ENCODE peak calls at places on chromosomes 11 and 22, in four cellular contexts. One of them, this sample, is unnamed.
A peak's percentile ranks its signal among the peaks of the same experiment; 100 is the strongest.

GRCh38 chr22:31695423-31695822 is 33.4 kb upstream of the PISD start:
- DNase-seq in right lobe of liver: no peak
- DNase-seq in heart left ventricle: no peak
- DNase-seq in suprapubic skin: no peak
- DNase-seq in this sample: no peak

GRCh38 chr11:94895451-94895850 is 77.9 kb downstream of the CWC15 start:
- DNase-seq in right lobe of liver: no peak
- DNase-seq in heart left ventricle: no peak
- DNase-seq in suprapubic skin: no peak
- DNase-seq in this sample: no peak

GRCh38 chr11:95919514-95919913 is 4.4 kb downstream of the MTMR2 start:
- DNase-seq in right lobe of liver: no peak
- DNase-seq in heart left ventricle: no peak
- DNase-seq in suprapubic skin: no peak
- DNase-seq in this sample: no peak

GRCh38 chr11:70067591-70068341 is 10.4 kb upstream of the ANO1 start:
- DNase-seq in right lobe of liver: no peak
- DNase-seq in heart left ventricle: no peak
- DNase-seq in suprapubic skin: peak; percentile 71
- DNase-seq in this sample: peak; percentile 74

GRCh38 chr11:102157219-102157618 is 47.0 kb downstream of the YAP1 start:
- DNase-seq in right lobe of liver: peak; percentile 38
- DNase-seq in heart left ventricle: peak; percentile 64
- DNase-seq in suprapubic skin: no peak
- DNase-seq in this sample: no peak

GRCh38 chr11:70713988-70714665 is 315.8 kb downstream of the CTTN start:
- DNase-seq in right lobe of liver: no peak
- DNase-seq in heart left ventricle: no peak
- DNase-seq in suprapubic skin: no peak
- DNase-seq in this sample: no peak

GRCh38 chr11:71500601-71501021 is 26.5 kb upstream of the KRTAP5-7 start:
- DNase-seq in right lobe of liver: peak; percentile 90
- DNase-seq in heart left ventricle: peak; percentile 50
- DNase-seq in suprapubic skin: no peak
- DNase-seq in this sample: no peak

GRCh38 chr11:12842933-12843636 is 166.0 kb upstream of the RASSF10 start:
- DNase-seq in right lobe of liver: no peak
- DNase-seq in heart left ventricle: no peak
- DNase-seq in suprapubic skin: no peak
- DNase-seq in this sample: no peak

GRCh38 chr11:19441752-19442553 is 201.2 kb upstream of the E2F8 start:
- DNase-seq in right lobe of liver: peak; percentile 61
- DNase-seq in heart left ventricle: peak; percentile 19
- DNase-seq in suprapubic skin: no peak
- DNase-seq in this sample: no peak

GRCh38 chr11:72789493-72790131 is 4.2 kb downstream of the STARD10 start:
- DNase-seq in right lobe of liver: peak; percentile 45
- DNase-seq in heart left ventricle: peak; percentile 59
- DNase-seq in suprapubic skin: no peak
- DNase-seq in this sample: no peak

GRCh38 chr11:72782081-72782920 is 11.5 kb downstream of the STARD10 start:
- DNase-seq in right lobe of liver: no peak
- DNase-seq in heart left ventricle: no peak
- DNase-seq in suprapubic skin: no peak
- DNase-seq in this sample: no peak

GRCh38 chr11:30889116-30889765 is 303.1 kb upstream of the MPPED2 start:
- DNase-seq in right lobe of liver: no peak
- DNase-seq in heart left ventricle: no peak
- DNase-seq in suprapubic skin: no peak
- DNase-seq in this sample: no peak

GRCh38 chr11:21429401-21429800 is 760.0 kb downstream of the NELL1 start:
- DNase-seq in right lobe of liver: no peak
- DNase-seq in heart left ventricle: no peak
- DNase-seq in suprapubic skin: no peak
- DNase-seq in this sample: no peak

GRCh38 chr11:7160814-7161489 is 72.2 kb downstream of the RBMXL2 start:
- DNase-seq in right lobe of liver: no peak
- DNase-seq in heart left ventricle: no peak
- DNase-seq in suprapubic skin: no peak
- DNase-seq in this sample: no peak

GRCh38 chr22:27224485-27225364 is 567.3 kb downstream of the MIAT start:
- DNase-seq in right lobe of liver: no peak
- DNase-seq in heart left ventricle: peak; percentile 36
- DNase-seq in suprapubic skin: no peak
- DNase-seq in this sample: no peak

GRCh38 chr11:16946477-16947282 is 67.5 kb downstream of the PLEKHA7 start:
- DNase-seq in right lobe of liver: no peak
- DNase-seq in heart left ventricle: no peak
- DNase-seq in suprapubic skin: no peak
- DNase-seq in this sample: no peak

GRCh38 chr22:24208012-24208749 is 26.9 kb downstream of the SUSD2 start:
- DNase-seq in right lobe of liver: no peak
- DNase-seq in heart left ventricle: peak; percentile 68
- DNase-seq in suprapubic skin: no peak
- DNase-seq in this sample: no peak

GRCh38 chr11:71331631-71332030 is 79.3 kb upstream of the SHANK2 start:
- DNase-seq in right lobe of liver: no peak
- DNase-seq in heart left ventricle: no peak
- DNase-seq in suprapubic skin: peak; percentile 68
- DNase-seq in this sample: no peak

GRCh38 chr11:8839306-8839956 is 71.6 kb upstream of the AKIP1 start:
- DNase-seq in right lobe of liver: no peak
- DNase-seq in heart left ventricle: no peak
- DNase-seq in suprapubic skin: no peak
- DNase-seq in this sample: no peak

DNA sequence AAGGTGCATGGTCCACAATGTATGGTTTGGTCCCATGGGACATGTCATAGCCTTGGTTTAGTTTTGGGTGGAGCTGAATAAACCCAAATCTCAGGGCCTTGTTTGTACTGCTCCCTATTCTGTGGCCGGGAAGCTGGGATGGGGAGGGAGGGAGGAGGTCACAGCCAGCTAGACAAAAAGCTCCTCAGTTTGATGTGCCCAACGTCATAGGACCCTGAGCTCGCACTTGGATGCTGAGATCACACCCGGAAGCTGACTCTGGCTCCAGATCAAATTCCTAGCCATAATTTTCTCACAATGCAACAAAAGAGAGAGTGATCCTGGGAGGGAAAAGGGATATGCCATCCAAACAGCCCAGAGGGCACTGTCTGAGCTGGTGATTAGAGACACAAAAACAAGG is 1.5 kb downstream of the HSPB2 start:
- DNase-seq in right lobe of liver: no peak
- DNase-seq in heart left ventricle: peak; percentile 75
- DNase-seq in suprapubic skin: no peak
- DNase-seq in this sample: no peak
- TF ChIP-seq POLR2A in right lobe of liver: no peak
- TF ChIP-seq POLR2A in heart left ventricle: no peak
- TF ChIP-seq POLR2A in suprapubic skin: no peak
- TF ChIP-seq POLR2A in this sample: peak; percentile 8

DNA sequence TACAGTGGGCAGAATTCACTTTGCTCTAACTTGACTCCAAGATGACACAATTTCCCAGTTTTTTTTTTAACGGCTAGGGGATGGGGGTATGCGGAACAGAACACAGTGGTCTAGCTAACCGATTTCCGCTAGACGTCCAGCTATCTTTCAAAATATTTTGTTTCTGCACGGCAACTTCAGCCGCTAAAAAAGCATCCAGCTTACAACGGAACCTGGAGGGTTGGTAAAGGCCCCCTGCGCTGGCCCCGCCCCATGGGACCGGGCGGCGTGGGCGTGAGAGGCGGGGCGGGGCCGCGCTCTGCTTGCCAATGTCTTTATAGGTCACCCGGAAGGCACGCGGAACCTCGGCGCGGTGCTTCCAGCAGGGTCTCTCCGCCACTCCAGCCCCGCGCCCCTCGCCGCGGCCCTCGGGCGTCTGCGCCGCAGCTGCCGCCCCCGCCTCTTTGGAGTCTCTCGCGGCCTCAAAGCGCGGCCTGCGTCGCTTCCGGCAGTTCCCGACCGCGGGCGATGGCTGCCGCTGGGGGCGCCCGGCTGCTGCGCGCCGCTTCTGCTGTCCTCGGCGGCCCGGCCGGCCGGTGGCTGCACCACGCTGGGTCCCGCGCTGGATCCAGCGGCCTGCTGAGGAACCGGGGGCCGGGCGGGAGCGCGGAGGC is at the start of gene FDX1:
- DNase-seq in right lobe of liver: peak; percentile 89
- DNase-seq in heart left ventricle: peak; percentile 79
- DNase-seq in suprapubic skin: peak; percentile 88
- DNase-seq in this sample: peak; percentile 94
- H3K4me3 ChIP-seq in right lobe of liver: peak within 1 kb of the TSS; percentile 74
- H3K4me3 ChIP-seq in heart left ventricle: peak within 1 kb of the TSS; percentile 92
- H3K4me3 ChIP-seq in suprapubic skin: peak within 1 kb of the TSS; percentile 62
- H3K4me3 ChIP-seq in this sample: peak within 1 kb of the TSS; percentile 99

GRCh38 chr22:29833392-29833949 is 4.6 kb downstream of the ASCC2 start:
- DNase-seq in right lobe of liver: no peak
- DNase-seq in heart left ventricle: no peak
- DNase-seq in suprapubic skin: no peak
- DNase-seq in this sample: no peak
- H3K4me1 ChIP-seq in right lobe of liver: no peaks in the 10 kb centered on the region
- H3K4me1 ChIP-seq in heart left ventricle: peaks cover 3% of the 10 kb centered on the region
- H3K4me1 ChIP-seq in suprapubic skin: peaks cover 32% of the 10 kb centered on the region
- H3K4me1 ChIP-seq in this sample: peaks cover 15% of the 10 kb centered on the region

GRCh38 chr11:134275188-134275533 is 1.0 kb upstream of the GLB1L3 start:
- DNase-seq in right lobe of liver: no peak
- DNase-seq in heart left ventricle: no peak
- DNase-seq in suprapubic skin: no peak
- DNase-seq in this sample: no peak
- TF ChIP-seq POLR2A in right lobe of liver: no peak
- TF ChIP-seq POLR2A in heart left ventricle: no peak
- TF ChIP-seq POLR2A in suprapubic skin: no peak
- TF ChIP-seq POLR2A in this sample: no peak

DNA sequence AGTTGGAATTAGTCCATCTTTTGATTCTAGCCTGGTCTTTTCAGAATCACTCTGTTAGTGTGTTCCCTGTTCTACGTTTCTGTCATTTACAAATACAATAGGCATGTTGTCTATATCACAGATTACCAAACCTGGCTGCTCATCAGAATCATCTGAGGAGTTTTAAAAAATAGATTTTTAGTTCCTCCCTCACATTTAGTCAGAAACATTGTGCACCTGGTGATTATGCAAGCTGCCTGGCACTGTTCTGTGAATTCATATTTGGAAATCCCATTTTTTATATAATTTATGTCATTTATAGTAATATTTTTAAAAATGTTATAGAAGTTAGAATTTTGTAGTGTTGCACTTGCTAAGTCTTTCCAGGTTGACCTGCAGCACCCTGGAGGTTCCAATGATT is 107.3 kb downstream of the PDE3B start:
- DNase-seq in right lobe of liver: no peak
- DNase-seq in heart left ventricle: no peak
- DNase-seq in suprapubic skin: no peak
- DNase-seq in this sample: no peak
- H3K4me3 ChIP-seq in right lobe of liver: no peak overlapping the region
- H3K4me3 ChIP-seq in heart left ventricle: no peak overlapping the region
- H3K4me3 ChIP-seq in suprapubic skin: no peak overlapping the region
- H3K4me3 ChIP-seq in this sample: no peak overlapping the region

DNA sequence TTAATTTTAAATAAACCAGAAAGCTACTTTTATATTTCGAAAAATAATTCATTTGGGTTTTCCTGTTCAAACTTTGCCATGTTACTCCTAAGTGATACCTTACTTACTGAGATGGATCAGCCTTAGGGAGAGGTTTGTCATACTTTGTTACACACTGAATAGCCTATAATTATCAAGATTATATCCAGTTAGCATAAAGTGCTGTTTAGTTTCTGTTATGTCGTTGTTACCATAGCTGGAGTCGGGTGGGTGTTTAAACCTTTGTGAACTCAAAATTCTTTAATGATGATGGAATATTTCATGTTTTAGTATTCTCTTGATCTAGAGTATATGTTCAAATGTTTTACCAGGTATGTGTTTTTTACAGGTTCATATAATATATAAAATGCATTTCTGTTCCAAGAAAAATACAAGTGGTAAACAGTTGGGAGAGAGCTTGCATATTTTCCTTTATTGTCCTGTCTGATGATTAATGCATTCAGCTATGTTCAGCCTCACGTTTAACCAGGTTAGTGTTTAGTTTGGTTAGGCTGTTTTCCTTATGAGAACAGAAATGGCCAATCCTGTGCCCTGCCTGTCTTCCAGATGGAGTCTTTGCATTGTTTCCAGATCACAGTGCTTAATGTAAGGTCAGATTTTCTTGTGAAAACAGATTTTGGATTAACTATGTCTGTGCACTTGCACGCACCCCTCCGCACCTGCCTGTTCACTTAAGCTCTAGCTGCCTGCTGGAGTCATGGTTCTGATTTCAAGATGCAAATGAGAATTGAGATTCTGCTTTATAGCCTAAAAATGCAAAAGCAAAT is 105.6 kb downstream of the ATXN10 start:
- DNase-seq in right lobe of liver: no peak
- DNase-seq in heart left ventricle: no peak
- DNase-seq in suprapubic skin: no peak
- DNase-seq in this sample: no peak
- H3K4me1 ChIP-seq in right lobe of liver: no peaks in the 10 kb centered on the region
- H3K4me1 ChIP-seq in heart left ventricle: no peaks in the 10 kb centered on the region
- H3K4me1 ChIP-seq in suprapubic skin: no peaks in the 10 kb centered on the region
- H3K4me1 ChIP-seq in this sample: no peaks in the 10 kb centered on the region

GRCh38 chr11:74626604-74627003 is 34.2 kb downstream of the POLD3 start:
- DNase-seq in right lobe of liver: no peak
- DNase-seq in heart left ventricle: no peak
- DNase-seq in suprapubic skin: no peak
- DNase-seq in this sample: no peak
- TF ChIP-seq POLR2A in right lobe of liver: no peak
- TF ChIP-seq POLR2A in heart left ventricle: no peak
- TF ChIP-seq POLR2A in suprapubic skin: no peak
- TF ChIP-seq POLR2A in this sample: no peak

DNA sequence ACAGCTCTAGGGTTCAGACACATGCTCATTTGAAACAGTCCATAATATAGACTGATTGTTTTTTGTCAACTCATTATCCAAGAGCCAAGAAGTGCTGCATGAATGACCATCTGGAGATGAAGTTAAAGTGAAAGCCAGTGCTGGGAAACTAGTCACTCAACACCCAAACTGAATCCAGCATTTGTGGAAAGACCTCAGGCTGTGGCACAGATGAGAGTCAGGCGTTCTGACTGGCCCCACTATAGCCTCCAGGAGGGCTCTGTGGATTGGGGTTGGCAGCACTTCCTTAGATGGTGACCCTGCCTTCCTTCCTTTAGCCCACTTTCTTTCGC is 2.1 kb downstream of the FEZ1 start:
- DNase-seq in right lobe of liver: no peak
- DNase-seq in heart left ventricle: no peak
- DNase-seq in suprapubic skin: no peak
- DNase-seq in this sample: peak; percentile 34
- H3K4me3 ChIP-seq in right lobe of liver: no peak overlapping the region
- H3K4me3 ChIP-seq in heart left ventricle: no peak overlapping the region
- H3K4me3 ChIP-seq in suprapubic skin: no peak overlapping the region
- H3K4me3 ChIP-seq in this sample: peak overlapping the region; percentile 70

GRCh38 chr22:23103199-23103954 is 33.1 kb downstream of the GNAZ start:
- DNase-seq in right lobe of liver: no peak
- DNase-seq in heart left ventricle: no peak
- DNase-seq in suprapubic skin: no peak
- DNase-seq in this sample: no peak
- H3K4me1 ChIP-seq in right lobe of liver: no peaks in the 10 kb centered on the region
- H3K4me1 ChIP-seq in heart left ventricle: no peaks in the 10 kb centered on the region
- H3K4me1 ChIP-seq in suprapubic skin: peaks cover 12% of the 10 kb centered on the region
- H3K4me1 ChIP-seq in this sample: peaks cover 35% of the 10 kb centered on the region